ENCODE peak calls at places on chromosomes 7 and 10, in five cellular contexts. Y is NCI-H82, B is lung, W is kidney glomerular epithelial cell, Z is endothelial cell. R is an unnamed sample.

GRCh38 chr7:154342971-154343633 is 290.9 kb downstream of the DPP6 start:
- DNase-seq in W (no peak), Y (no peak), Z (no peak), B (no peak), R (no peak)

GRCh38 chr7:1531263-1531978 is 919 bp downstream of the MAFK start:
- DNase-seq in B (no peak), Z (no peak), W (peak; percentile 2), Y (no peak), R (no peak)

GRCh38 chr7:28573059-28573553 is 160.8 kb downstream of the CREB5 start:
- DNase-seq in B (peak; percentile 35), Y (no peak), W (peak; percentile 37), Z (no peak), R (no peak)

GRCh38 chr7:5223646-5224340 is 33.8 kb downstream of the WIPI2 start:
- DNase-seq in B (no peak), Y (no peak), Z (no peak), W (no peak), R (no peak)

GRCh38 chr10:17504547-17505245 is 50.3 kb upstream of the ST8SIA6 start:
- DNase-seq in W (peak; percentile 49), Y (no peak), B (no peak), Z (no peak), R (peak; percentile 31)

GRCh38 chr10:81953420-81953819 is 78.4 kb downstream of the NRG3 start:
- DNase-seq in Y (no peak), Z (no peak), W (peak; percentile 45), B (no peak), R (no peak)

GRCh38 chr10:47092822-47093221 is 181.6 kb downstream of the PTPN20 start:
- DNase-seq in Y (no peak), W (no peak), B (no peak), Z (no peak), R (no peak)

GRCh38 chr10:4770766-4771553 is 55.0 kb upstream of the AKR1E2 start:
- DNase-seq in Y (peak; percentile 16), B (no peak), W (peak; percentile 96), Z (no peak), R (peak; percentile 89)

GRCh38 chr10:98078774-98079173 is 48.4 kb upstream of the CRTAC1 start:
- DNase-seq in Z (no peak), W (no peak), B (no peak), Y (no peak), R (no peak)

GRCh38 chr7:98598846-98599615 is 18.1 kb upstream of the NPTX2 start:
- DNase-seq in B (no peak), Z (no peak), Y (no peak), W (no peak), R (no peak)

GRCh38 chr7:75650671-75651070 is 88.1 kb downstream of the HIP1 start:
- DNase-seq in Z (no peak), Y (peak; percentile 80), B (peak; percentile 35), W (no peak), R (no peak)

GRCh38 chr10:13658864-13659685 is 72.3 kb downstream of the PRPF18 start:
- DNase-seq in Z (peak; percentile 38), W (no peak), B (no peak), Y (no peak), R (no peak)

GRCh38 chr7:90958669-90959068 is 305.6 kb upstream of the FZD1 start:
- DNase-seq in W (no peak), B (no peak), Z (no peak), Y (no peak), R (peak; percentile 37)

GRCh38 chr10:57979986-57980385 is 287.7 kb downstream of the IPMK start:
- DNase-seq in B (no peak), Y (no peak), Z (no peak), W (no peak), R (no peak)

GRCh38 chr10:86888585-86889381 is 68.6 kb downstream of the MMRN2 start:
- DNase-seq in W (peak; percentile 28), B (no peak), Y (no peak), Z (no peak), R (no peak)

GRCh38 chr7:23062452-23062851 is 43.1 kb upstream of the KLHL7 start:
- DNase-seq in B (no peak), W (no peak), Y (no peak), Z (no peak), R (no peak)

GRCh38 chr7:14398531-14398930 is 409.1 kb upstream of the ETV1 start:
- DNase-seq in Y (no peak), B (no peak), Z (no peak), W (no peak), R (no peak)

GRCh38 chr10:132707776-132708171 is 78.2 kb downstream of the NKX6-2 start:
- DNase-seq in W (no peak), B (no peak), Y (no peak), Z (no peak), R (no peak)

GRCh38 chr10:74787457-74787856 is 38.9 kb upstream of the KAT6B start:
- DNase-seq in W (no peak), B (no peak), Z (no peak), Y (no peak), R (no peak)

GRCh38 chr10:34795334-34795733 is 19.8 kb downstream of the PARD3 start:
- DNase-seq in B (no peak), Y (no peak), Z (no peak), W (no peak), R (no peak)

GRCh38 chr7:46449743-46450142 is 528.7 kb upstream of the IGFBP3 start:
- DNase-seq in W (no peak), B (no peak), Y (no peak), Z (no peak), R (no peak)

GRCh38 chr7:13800694-13801448 is 188.6 kb downstream of the ETV1 start:
- DNase-seq in W (no peak), Z (no peak), B (no peak), Y (peak; percentile 33), R (peak; percentile 26)

GRCh38 chr7:92246363-92247101 is 758 bp downstream of the ANKIB1 start:
- DNase-seq in W (no peak), Z (peak; percentile 25), Y (peak; percentile 64), B (no peak), R (no peak)

GRCh38 chr7:101465576-101466196 is 103.0 kb downstream of the COL26A1 start:
- DNase-seq in Y (no peak), B (no peak), W (no peak), Z (no peak), R (no peak)

GRCh38 chr10:62853710-62854109 is 37.5 kb upstream of the EGR2 start:
- DNase-seq in B (no peak), W (no peak), Z (no peak), Y (no peak), R (no peak)

GRCh38 chr7:46173526-46174191 is 252.6 kb upstream of the IGFBP3 start:
- DNase-seq in B (no peak), W (peak; percentile 80), Y (no peak), Z (no peak), R (no peak)

GRCh38 chr7:112692333-112692732 is 97.9 kb downstream of the TMEM168 start:
- DNase-seq in B (no peak), W (no peak), Z (no peak), Y (no peak), R (no peak)

R was measured in epithelial cell of proximal tubule.